ENCODE peak calls at places on chromosomes 13 and 19, in ten cellular contexts. J is transverse colon, Q is right lobe of liver, W is A549, G is stomach, L is uterus, A is K562, C is spleen, D is body of pancreas, H is breast epithelium. R is an unnamed sample. For H3K4me1, the result is how much of the 10 kb centered on the place peaks cover.

GRCh38 chr13:20823071-20823470 is 49.3 kb upstream of the EEF1AKMT1 start:
- DNase-seq in J (no peak), Q (no peak), W (no peak), G (no peak), L (no peak), A (no peak), C (no peak), D (no peak), H (no peak), R (no peak)

GRCh38 chr19:46898731-46899130 is 37.9 kb downstream of the ARHGAP35 start:
- DNase-seq in J (no peak), Q (no peak), W (no peak), G (no peak), L (peak), A (no peak), C (no peak), D (no peak), H (no peak), R (no peak)

GRCh38 chr13:92612892-92613291 is 613.7 kb upstream of the GPC6 start:
- DNase-seq in J (no peak), Q (no peak), W (no peak), G (no peak), L (no peak), A (no peak), C (no peak), D (no peak), H (no peak), R (no peak)

GRCh38 chr19:13723206-13723605 is 41.1 kb upstream of the MRI1 start:
- DNase-seq in J (no peak), Q (no peak), W (no peak), G (no peak), L (no peak), A (no peak), C (no peak), D (no peak), H (no peak), R (no peak)

GRCh38 chr19:4581381-4582111 is 22.1 kb upstream of the SEMA6B start:
- DNase-seq in J (no peak), Q (no peak), W (no peak), G (no peak), L (no peak), A (peak), C (no peak), D (no peak), H (no peak), R (no peak)

GRCh38 chr13:21218351-21219043 is 42.0 kb downstream of the MRPL57 start:
- DNase-seq in J (no peak), Q (no peak), W (no peak), G (no peak), L (no peak), A (no peak), C (no peak), D (no peak), H (no peak), R (no peak)

GRCh38 chr13:46913757-46914156 is 16.9 kb upstream of the HTR2A start:
- DNase-seq in J (no peak), Q (no peak), W (no peak), G (no peak), L (no peak), A (no peak), C (no peak), D (no peak), H (no peak), R (no peak)

GRCh38 chr19:46287585-46287984 is 9.3 kb upstream of the HIF3A start:
- DNase-seq in J (no peak), Q (no peak), W (no peak), G (no peak), L (no peak), A (peak), C (no peak), D (no peak), H (no peak), R (no peak)

GRCh38 chr19:12939292-12939606 is 840 bp downstream of the CALR start:
- DNase-seq in J (peak), Q (no peak), W (no peak), G (no peak), L (peak), A (no peak), C (no peak), D (peak), H (no peak), R (no peak)

GRCh38 chr19:35843676-35844481 is 8.4 kb downstream of the NPHS1 start:
- DNase-seq in J (peak), Q (no peak), W (peak), G (peak), L (no peak), A (peak), C (no peak), D (peak), H (no peak), R (no peak)

GRCh38 chr13:34124912-34125311 is 307.0 kb downstream of the RFC3 start:
- DNase-seq in J (no peak), Q (no peak), W (no peak), G (no peak), L (no peak), A (no peak), C (no peak), D (peak), H (no peak), R (no peak)

GRCh38 chr13:98537306-98537705 is 39.6 kb downstream of the STK24 start:
- DNase-seq in J (no peak), Q (no peak), W (no peak), G (no peak), L (no peak), A (no peak), C (no peak), D (no peak), H (no peak), R (no peak)

GRCh38 chr13:106104281-106104901 is 431.1 kb downstream of the EFNB2 start:
- DNase-seq in J (no peak), Q (no peak), W (peak), G (no peak), L (no peak), A (no peak), C (no peak), D (no peak), H (no peak), R (no peak)

GRCh38 chr13:23656637-23657036 is 86.4 kb downstream of the TNFRSF19 start:
- DNase-seq in J (no peak), Q (no peak), W (no peak), G (no peak), L (no peak), A (no peak), C (no peak), D (no peak), H (no peak), R (no peak)

GRCh38 chr13:58879114-58879513 is 1247.6 kb downstream of the PCDH17 start:
- DNase-seq in J (no peak), Q (no peak), W (no peak), G (no peak), L (no peak), A (no peak), C (no peak), D (no peak), H (no peak), R (no peak)

GRCh38 chr13:80361883-80362327 is 21.0 kb upstream of the SPRY2 start:
- DNase-seq in J (no peak), Q (no peak), W (no peak), G (no peak), L (no peak), A (peak), C (no peak), D (no peak), H (no peak), R (no peak)

GRCh38 chr13:65606622-65607021 is 1623.5 kb downstream of the PCDH9 start:
- DNase-seq in J (no peak), Q (no peak), W (no peak), G (no peak), L (no peak), A (no peak), C (no peak), D (no peak), H (no peak), R (no peak)

GRCh38 chr19:45446295-45446694 is 21.5 kb upstream of the FOSB start:
- DNase-seq in J (no peak), Q (no peak), W (no peak), G (no peak), L (no peak), A (no peak), C (no peak), D (no peak), H (no peak), R (no peak)

GRCh38 chr13:43564941-43565340 is 221.8 kb downstream of the ENOX1 start:
- DNase-seq in J (no peak), Q (no peak), W (no peak), G (no peak), L (no peak), A (no peak), C (no peak), D (no peak), H (no peak), R (no peak)

GRCh38 chr13:102367836-102368235 is 34.0 kb downstream of the FGF14 start:
- DNase-seq in J (no peak), Q (no peak), W (no peak), G (no peak), L (no peak), A (no peak), C (no peak), D (no peak), H (no peak), R (no peak)

GRCh38 chr13:47337781-47338507 is 441.1 kb upstream of the HTR2A start:
- DNase-seq in J (no peak), Q (no peak), W (no peak), G (no peak), L (no peak), A (no peak), C (no peak), D (no peak), H (no peak), R (no peak)

GRCh38 chr19:23991170-23991569 is 76.5 kb downstream of the ZNF726 start:
- DNase-seq in J (no peak), Q (no peak), W (no peak), G (peak), L (no peak), A (no peak), C (no peak), D (peak), H (no peak), R (no peak)

GRCh38 chr13:40096357-40096911 is 441.0 kb downstream of the COG6 start:
- DNase-seq in J (no peak), Q (no peak), W (no peak), G (no peak), L (no peak), A (no peak), C (no peak), D (no peak), H (no peak), R (no peak)

GRCh38 chr19:16193466-16193865 is 4.2 kb upstream of the AP1M1 start:
- DNase-seq in J (no peak), Q (no peak), W (no peak), G (peak), L (no peak), A (no peak), C (peak), D (no peak), H (no peak), R (no peak)

GRCh38 chr19:3293560-3293959 is 69.1 kb downstream of the CELF5 start:
- DNase-seq in J (no peak), Q (no peak), W (no peak), G (no peak), L (no peak), A (no peak), C (no peak), D (no peak), H (no peak), R (no peak)
- H3K27ac ChIP-seq in J (no peak), Q (no peak), W (no peak), G (no peak), L (no peak), A (no peak), C (no peak), D (no peak), H (no peak), R (no peak)

GRCh38 chr13:95301947-95302386 is 716 bp upstream of the ABCC4 start:
- DNase-seq in J (no peak), Q (no peak), W (no peak), G (no peak), L (no peak), A (no peak), C (no peak), D (no peak), H (no peak), R (no peak)

GRCh38 chr13:95300625-95301134 is 571 bp downstream of the ABCC4 start:
- DNase-seq in J (peak), Q (peak), W (peak), G (peak), L (peak), A (peak), C (peak), D (peak), H (no peak), R (no peak)

GRCh38 chr13:95298971-95299627 is 2.2 kb downstream of the ABCC4 start:
- DNase-seq in J (no peak), Q (no peak), W (no peak), G (no peak), L (no peak), A (no peak), C (no peak), D (no peak), H (no peak), R (no peak)

GRCh38 chr13:95298169-95298940 is 2.9 kb downstream of the ABCC4 start:
- DNase-seq in J (no peak), Q (no peak), W (no peak), G (no peak), L (no peak), A (no peak), C (no peak), D (no peak), H (no peak), R (no peak)

GRCh38 chr13:95301135-95301946 is at the start of gene ABCC4:
- DNase-seq in J (peak), Q (peak), W (peak), G (peak), L (peak), A (peak), C (peak), D (peak), H (no peak), R (peak)
- TF ChIP-seq POLR2A in J (no peak), Q (peak), W (peak), G (no peak), L (no peak), A (peak), C (no peak), D (no peak), H (no peak), R (no peak)

GRCh38 chr19:7900401-7900870 is 3.2 kb upstream of the MAP2K7 start:
- DNase-seq in J (no peak), Q (no peak), W (no peak), G (no peak), L (no peak), A (no peak), C (no peak), D (no peak), H (no peak), R (no peak)
- H3K4me1 ChIP-seq in J (under half), Q (under half), W (under half), G (under half), L (under half), A (under half), C (under half), D (under half), H (under half), R (under half)

GRCh38 chr19:49555600-49556411 is 24.6 kb downstream of the NOSIP start:
- DNase-seq in J (peak), Q (peak), W (peak), G (peak), L (peak), A (peak), C (peak), D (peak), H (no peak), R (peak)
- H3K27ac ChIP-seq in J (peak), Q (no peak), W (no peak), G (peak), L (peak), A (peak), C (peak), D (peak), H (peak), R (no peak)

GRCh38 chr19:43503501-43504425 is 783 bp downstream of the PHLDB3 start:
- DNase-seq in J (peak), Q (peak), W (peak), G (peak), L (peak), A (peak), C (peak), D (peak), H (peak), R (peak)
- TF ChIP-seq POLR2A in J (peak), Q (peak), W (no peak), G (no peak), L (peak), A (peak), C (no peak), D (peak), H (no peak), R (no peak)

DNA sequence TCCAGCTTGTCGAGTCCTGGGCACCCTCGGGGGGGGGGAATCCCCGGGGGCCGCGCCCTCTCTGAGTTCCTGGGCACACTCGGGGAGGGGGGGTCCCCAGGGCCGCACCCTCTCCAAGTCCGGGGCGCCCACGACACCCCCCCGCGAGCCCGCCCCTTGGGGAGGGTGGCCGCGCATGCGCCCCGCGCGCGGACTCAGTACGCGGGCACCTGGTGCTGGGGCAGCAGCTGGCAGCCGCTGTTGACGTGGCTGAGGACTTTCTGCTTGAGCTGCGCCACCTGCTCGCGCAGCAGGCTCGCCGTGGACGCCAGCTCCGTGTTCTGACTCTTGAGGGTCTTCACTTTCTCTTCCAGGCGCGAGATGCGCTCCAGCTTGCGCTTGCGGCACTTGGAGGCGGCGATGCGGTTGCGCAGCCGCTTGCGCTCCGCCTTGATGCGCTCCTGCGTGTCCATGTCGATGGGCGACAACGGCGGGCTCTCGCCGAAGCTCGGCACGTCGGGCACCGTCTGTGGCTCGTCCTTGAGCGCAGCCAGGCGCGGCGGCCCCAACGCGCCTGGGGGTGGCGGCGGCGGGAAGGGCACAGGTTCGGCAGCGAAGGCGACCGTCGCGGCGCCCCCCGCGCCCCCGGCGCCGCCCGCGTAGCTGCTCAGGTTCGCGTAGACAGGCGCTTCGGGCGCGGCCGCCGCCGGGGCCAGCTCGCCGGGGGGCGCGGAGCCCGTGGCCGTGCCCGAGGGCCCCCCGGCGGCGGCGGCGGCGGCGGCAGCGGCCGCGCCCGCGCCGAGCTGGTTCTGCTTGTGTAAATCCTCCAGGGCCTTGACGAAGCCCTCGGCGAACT is 958 bp downstream of the JUND start:
- DNase-seq in J (peak), Q (peak), W (peak), G (peak), L (peak), A (peak), C (peak), D (peak), H (peak), R (peak)
- H3K4me1 ChIP-seq in J (under half), Q (under half), W (under half), G (half or more), L (under half), A (half or more), C (half or more), D (under half), H (under half), R (half or more)

GRCh38 chr13:51244637-51245405 is 22.6 kb downstream of the FAM124A start:
- DNase-seq in J (no peak), Q (no peak), W (no peak), G (no peak), L (no peak), A (no peak), C (no peak), D (no peak), H (no peak), R (no peak)
- H3K27ac ChIP-seq in J (no peak), Q (no peak), W (no peak), G (no peak), L (no peak), A (no peak), C (no peak), D (no peak), H (no peak), R (peak)

DNA sequence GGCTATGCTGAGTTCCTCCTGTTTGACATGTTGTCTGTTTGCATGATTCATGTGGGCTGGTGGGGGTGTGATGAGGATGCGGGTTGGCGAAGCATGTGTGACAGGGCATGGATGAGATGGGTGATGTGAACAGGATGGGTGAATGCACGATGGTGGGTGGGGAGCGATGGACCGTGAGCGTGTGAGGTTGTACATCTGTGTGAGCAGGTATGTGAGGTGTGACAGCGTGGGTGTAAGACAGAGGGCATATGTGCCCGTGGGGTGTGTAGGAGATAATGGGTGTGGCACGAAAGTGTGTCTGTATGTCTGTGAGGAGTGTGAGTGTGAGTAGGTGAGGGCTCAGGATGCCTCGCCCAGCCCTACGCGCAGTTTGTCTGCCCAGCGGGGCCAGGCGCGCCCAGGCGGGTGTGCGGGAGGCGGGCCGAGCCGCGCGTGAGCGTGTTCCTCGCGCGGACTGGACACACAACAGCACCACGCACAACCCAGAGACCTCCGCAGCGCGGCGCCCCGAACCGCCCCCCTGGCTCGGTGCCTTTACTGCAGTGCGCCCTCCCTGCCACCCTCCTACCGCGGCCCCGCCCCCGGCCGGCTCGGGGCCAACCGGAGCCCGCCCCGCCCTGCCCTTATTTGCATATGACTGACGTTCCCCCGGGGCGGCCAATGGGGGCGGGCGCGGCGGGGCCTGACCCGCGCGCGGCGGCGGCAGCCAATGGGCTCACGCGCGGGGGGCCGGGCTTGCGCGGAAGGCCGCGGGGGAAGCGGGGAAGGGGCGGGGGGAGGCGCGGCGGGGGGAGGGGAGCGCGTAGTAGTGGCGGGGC is 14.4 kb downstream of the CIC start:
- DNase-seq in J (peak), Q (peak), W (peak), G (peak), L (peak), A (peak), C (peak), D (peak), H (peak), R (peak)
- TF ChIP-seq POLR2A in J (peak), Q (no peak), W (peak), G (no peak), L (peak), A (peak), C (no peak), D (peak), H (peak), R (no peak)

GRCh38 chr13:25982908-25983307 is 68.9 kb downstream of the SHISA2 start:
- DNase-seq in J (no peak), Q (no peak), W (no peak), G (no peak), L (no peak), A (no peak), C (no peak), D (no peak), H (no peak), R (no peak)

GRCh38 chr13:25977671-25978070 is 74.1 kb downstream of the SHISA2 start:
- DNase-seq in J (no peak), Q (no peak), W (no peak), G (no peak), L (no peak), A (no peak), C (no peak), D (no peak), H (no peak), R (no peak)

GRCh38 chr13:25981060-25981459 is 70.8 kb downstream of the SHISA2 start:
- DNase-seq in J (no peak), Q (no peak), W (no peak), G (no peak), L (no peak), A (no peak), C (no peak), D (no peak), H (no peak), R (no peak)

GRCh38 chr13:25978961-25979360 is 72.9 kb downstream of the SHISA2 start:
- DNase-seq in J (no peak), Q (no peak), W (no peak), G (no peak), L (no peak), A (no peak), C (no peak), D (no peak), H (no peak), R (no peak)

GRCh38 chr13:25980255-25980654 is 71.6 kb downstream of the SHISA2 start:
- DNase-seq in J (no peak), Q (no peak), W (no peak), G (no peak), L (no peak), A (no peak), C (no peak), D (no peak), H (no peak), R (no peak)
- H3K4me1 ChIP-seq in J (under half), Q (under half), W (under half), G (under half), L (under half), A (under half), C (under half), D (under half), H (under half), R (under half)